ENCODE peak calls at places on chromosomes 5 and 9, in ten cellular contexts. One of them, this sample, is unnamed.

GRCh38 chr5:71887680-71888079 is 168.6 kb downstream of the CARTPT start:
- DNase-seq in progenitor cell of endocrine pancreas: no peak
- DNase-seq in B cell: no peak
- DNase-seq in A549: peak; percentile 87
- DNase-seq in WTC11: no peak
- DNase-seq in bronchial epithelial cell: peak; percentile 86
- DNase-seq in kidney epithelial cell: peak; percentile 69
- DNase-seq in colonic mucosa: no peak
- DNase-seq in mammary epithelial cell: peak; percentile 76
- DNase-seq in heart right ventricle: no peak
- DNase-seq in this sample: peak; percentile 70

GRCh38 chr5:41925555-41925946 is 470 bp downstream of the FBXO4 start:
- DNase-seq in WTC11: no peak
- DNase-seq in bronchial epithelial cell: peak; percentile 48
- DNase-seq in B cell: peak; percentile 42
- DNase-seq in mammary epithelial cell: peak; percentile 24
- DNase-seq in colonic mucosa: peak; percentile 58
- DNase-seq in A549: peak; percentile 36
- DNase-seq in progenitor cell of endocrine pancreas: no peak
- DNase-seq in heart right ventricle: peak; percentile 42
- DNase-seq in kidney epithelial cell: no peak
- DNase-seq in this sample: no peak

GRCh38 chr9:114071197-114071795 is 6.8 kb downstream of the AMBP start:
- DNase-seq in progenitor cell of endocrine pancreas: no peak
- DNase-seq in heart right ventricle: no peak
- DNase-seq in B cell: no peak
- DNase-seq in bronchial epithelial cell: peak; percentile 54
- DNase-seq in colonic mucosa: no peak
- DNase-seq in mammary epithelial cell: peak; percentile 9
- DNase-seq in kidney epithelial cell: no peak
- DNase-seq in WTC11: no peak
- DNase-seq in A549: no peak
- DNase-seq in this sample: no peak

GRCh38 chr9:86202338-86202882 is 57.0 kb downstream of the C9orf153 start:
- DNase-seq in colonic mucosa: no peak
- DNase-seq in bronchial epithelial cell: peak; percentile 55
- DNase-seq in progenitor cell of endocrine pancreas: no peak
- DNase-seq in kidney epithelial cell: no peak
- DNase-seq in WTC11: peak; percentile 19
- DNase-seq in heart right ventricle: peak; percentile 10
- DNase-seq in A549: peak; percentile 64
- DNase-seq in B cell: no peak
- DNase-seq in mammary epithelial cell: peak; percentile 25
- DNase-seq in this sample: peak; percentile 61

GRCh38 chr5:136080483-136081180 is 51.8 kb downstream of the TGFBI start:
- DNase-seq in heart right ventricle: peak; percentile 87
- DNase-seq in mammary epithelial cell: peak; percentile 95
- DNase-seq in colonic mucosa: peak; percentile 98
- DNase-seq in progenitor cell of endocrine pancreas: peak; percentile 41
- DNase-seq in kidney epithelial cell: peak; percentile 84
- DNase-seq in B cell: peak; percentile 59
- DNase-seq in bronchial epithelial cell: peak; percentile 62
- DNase-seq in A549: peak; percentile 85
- DNase-seq in WTC11: peak; percentile 86
- DNase-seq in this sample: peak; percentile 79

GRCh38 chr9:85079374-85079773 is 409.8 kb downstream of the NTRK2 start:
- DNase-seq in WTC11: no peak
- DNase-seq in bronchial epithelial cell: peak; percentile 38
- DNase-seq in progenitor cell of endocrine pancreas: no peak
- DNase-seq in kidney epithelial cell: no peak
- DNase-seq in colonic mucosa: no peak
- DNase-seq in B cell: no peak
- DNase-seq in heart right ventricle: no peak
- DNase-seq in A549: no peak
- DNase-seq in mammary epithelial cell: no peak
- DNase-seq in this sample: no peak

GRCh38 chr9:91374939-91375338 is 13.2 kb upstream of the AUH start:
- DNase-seq in progenitor cell of endocrine pancreas: no peak
- DNase-seq in A549: no peak
- DNase-seq in WTC11: no peak
- DNase-seq in kidney epithelial cell: no peak
- DNase-seq in heart right ventricle: no peak
- DNase-seq in mammary epithelial cell: peak; percentile 20
- DNase-seq in colonic mucosa: no peak
- DNase-seq in B cell: no peak
- DNase-seq in bronchial epithelial cell: peak; percentile 10
- DNase-seq in this sample: no peak

GRCh38 chr5:125093776-125094175 is 347.3 kb upstream of the ZNF608 start:
- DNase-seq in heart right ventricle: no peak
- DNase-seq in mammary epithelial cell: peak; percentile 85
- DNase-seq in WTC11: no peak
- DNase-seq in A549: peak; percentile 12
- DNase-seq in progenitor cell of endocrine pancreas: no peak
- DNase-seq in B cell: no peak
- DNase-seq in kidney epithelial cell: peak; percentile 73
- DNase-seq in bronchial epithelial cell: peak; percentile 92
- DNase-seq in colonic mucosa: no peak
- DNase-seq in this sample: no peak

GRCh38 chr5:106094836-106095235 is 1575.9 kb downstream of the EFNA5 start:
- DNase-seq in heart right ventricle: no peak
- DNase-seq in kidney epithelial cell: no peak
- DNase-seq in bronchial epithelial cell: no peak
- DNase-seq in WTC11: no peak
- DNase-seq in progenitor cell of endocrine pancreas: no peak
- DNase-seq in colonic mucosa: no peak
- DNase-seq in mammary epithelial cell: no peak
- DNase-seq in B cell: no peak
- DNase-seq in A549: no peak
- DNase-seq in this sample: no peak

GRCh38 chr5:2334686-2335085 is 416.8 kb downstream of the IRX2 start:
- DNase-seq in mammary epithelial cell: no peak
- DNase-seq in progenitor cell of endocrine pancreas: no peak
- DNase-seq in heart right ventricle: no peak
- DNase-seq in WTC11: no peak
- DNase-seq in bronchial epithelial cell: no peak
- DNase-seq in A549: no peak
- DNase-seq in B cell: no peak
- DNase-seq in colonic mucosa: no peak
- DNase-seq in kidney epithelial cell: no peak
- DNase-seq in this sample: no peak

GRCh38 chr5:135040331-135041144 is 6.5 kb upstream of the PITX1 start:
- DNase-seq in colonic mucosa: no peak
- DNase-seq in heart right ventricle: no peak
- DNase-seq in B cell: no peak
- DNase-seq in kidney epithelial cell: no peak
- DNase-seq in A549: no peak
- DNase-seq in progenitor cell of endocrine pancreas: no peak
- DNase-seq in WTC11: peak; percentile 64
- DNase-seq in mammary epithelial cell: no peak
- DNase-seq in bronchial epithelial cell: no peak
- DNase-seq in this sample: no peak

GRCh38 chr5:151264113-151264512 is 11.1 kb downstream of the GM2A start:
- DNase-seq in colonic mucosa: no peak
- DNase-seq in heart right ventricle: no peak
- DNase-seq in kidney epithelial cell: no peak
- DNase-seq in WTC11: no peak
- DNase-seq in mammary epithelial cell: peak; percentile 88
- DNase-seq in progenitor cell of endocrine pancreas: no peak
- DNase-seq in A549: no peak
- DNase-seq in B cell: peak; percentile 1
- DNase-seq in bronchial epithelial cell: peak; percentile 96
- DNase-seq in this sample: peak; percentile 22

DNA sequence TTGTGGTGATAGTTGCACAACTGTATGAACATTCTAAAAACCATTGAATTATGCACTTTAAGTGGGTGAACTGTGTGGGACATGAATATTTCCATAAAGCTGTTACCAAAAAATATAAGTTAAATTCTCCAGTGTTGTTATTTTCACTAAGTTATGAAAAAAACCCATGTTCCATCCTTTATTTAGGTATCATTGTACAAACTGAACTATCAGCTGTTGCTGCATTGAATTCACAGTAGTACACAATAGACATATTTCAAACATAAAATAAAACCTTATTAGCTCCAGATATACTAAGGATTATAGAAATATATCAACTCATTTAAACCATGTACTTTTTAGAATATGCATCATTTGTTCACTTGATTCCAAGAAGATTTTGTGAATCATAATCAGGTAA is 192.1 kb downstream of the COMMD10 start:
- DNase-seq in B cell: no peak
- DNase-seq in colonic mucosa: no peak
- DNase-seq in heart right ventricle: no peak
- DNase-seq in kidney epithelial cell: no peak
- DNase-seq in mammary epithelial cell: no peak
- DNase-seq in progenitor cell of endocrine pancreas: no peak
- DNase-seq in bronchial epithelial cell: no peak
- DNase-seq in WTC11: no peak
- DNase-seq in A549: no peak
- DNase-seq in this sample: no peak
- TF ChIP-seq CTCF in B cell: no peak
- TF ChIP-seq CTCF in colonic mucosa: no peak
- TF ChIP-seq CTCF in heart right ventricle: no peak
- TF ChIP-seq CTCF in kidney epithelial cell: no peak
- TF ChIP-seq CTCF in mammary epithelial cell: no peak
- TF ChIP-seq CTCF in progenitor cell of endocrine pancreas: no peak
- TF ChIP-seq CTCF in bronchial epithelial cell: no peak
- TF ChIP-seq CTCF in WTC11: no peak
- TF ChIP-seq CTCF in A549: no peak
- TF ChIP-seq CTCF in this sample: no peak

DNA sequence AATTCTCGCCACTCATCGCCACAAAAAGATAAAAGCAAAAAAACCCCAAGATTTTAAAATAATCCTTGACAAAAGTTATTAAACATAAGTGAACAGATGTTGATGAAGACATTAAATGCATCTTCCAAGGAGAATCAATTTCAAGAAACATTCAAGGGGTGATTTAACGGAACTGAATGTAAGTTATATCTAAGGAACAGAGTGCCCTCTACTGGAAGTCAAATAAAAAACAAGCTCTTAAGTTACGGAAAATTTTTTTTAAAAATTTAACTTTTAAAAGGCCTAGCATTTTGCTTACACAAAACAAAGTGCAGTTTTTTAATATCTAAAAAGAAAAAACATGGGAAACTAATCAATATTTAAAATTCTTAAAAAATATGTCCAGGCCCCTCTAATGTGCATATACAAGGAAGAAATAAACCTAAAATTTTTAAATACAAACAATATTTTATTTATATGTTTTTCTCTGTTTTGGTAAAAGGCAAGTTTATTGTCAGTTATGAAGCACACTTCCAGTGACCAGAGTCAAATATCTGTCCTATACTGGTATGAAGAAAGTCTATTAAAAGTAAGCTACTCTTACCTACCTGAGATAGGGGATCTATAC is 28.0 kb downstream of the TEX10 start:
- DNase-seq in progenitor cell of endocrine pancreas: no peak
- DNase-seq in heart right ventricle: no peak
- DNase-seq in A549: peak; percentile 50
- DNase-seq in colonic mucosa: no peak
- DNase-seq in mammary epithelial cell: no peak
- DNase-seq in B cell: no peak
- DNase-seq in WTC11: no peak
- DNase-seq in bronchial epithelial cell: peak; percentile 47
- DNase-seq in kidney epithelial cell: peak; percentile 28
- DNase-seq in this sample: no peak
- TF ChIP-seq CTCF in progenitor cell of endocrine pancreas: peak; percentile 67
- TF ChIP-seq CTCF in heart right ventricle: peak; percentile 54
- TF ChIP-seq CTCF in A549: peak; percentile 62
- TF ChIP-seq CTCF in colonic mucosa: peak; percentile 38
- TF ChIP-seq CTCF in mammary epithelial cell: peak; percentile 50
- TF ChIP-seq CTCF in B cell: peak; percentile 77
- TF ChIP-seq CTCF in WTC11: peak; percentile 22
- TF ChIP-seq CTCF in bronchial epithelial cell: peak; percentile 28
- TF ChIP-seq CTCF in kidney epithelial cell: peak; percentile 31
- TF ChIP-seq CTCF in this sample: peak; percentile 45

DNA sequence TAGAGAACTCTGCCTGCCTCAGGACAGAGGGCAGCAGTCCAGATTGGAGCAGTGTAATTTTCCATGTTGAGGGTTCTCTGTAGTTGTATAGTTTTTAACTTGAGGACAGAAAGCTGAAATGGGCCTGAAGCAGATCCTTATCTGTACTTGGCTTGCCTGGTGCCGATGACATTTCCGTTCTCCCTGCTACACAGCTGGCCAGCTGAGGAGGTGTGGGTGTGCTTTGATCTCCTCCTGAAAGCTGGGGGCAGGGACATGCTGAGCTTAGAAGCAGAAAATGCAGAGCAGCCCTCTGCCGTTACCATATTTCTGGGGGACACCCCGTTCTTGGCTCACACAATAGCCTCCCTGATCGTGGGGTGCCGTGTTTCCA is 10.4 kb downstream of the GLRX start:
- DNase-seq in WTC11: no peak
- DNase-seq in kidney epithelial cell: no peak
- DNase-seq in B cell: no peak
- DNase-seq in A549: no peak
- DNase-seq in heart right ventricle: no peak
- DNase-seq in progenitor cell of endocrine pancreas: no peak
- DNase-seq in bronchial epithelial cell: no peak
- DNase-seq in colonic mucosa: no peak
- DNase-seq in mammary epithelial cell: no peak
- DNase-seq in this sample: no peak
- TF ChIP-seq CTCF in WTC11: no peak
- TF ChIP-seq CTCF in kidney epithelial cell: no peak
- TF ChIP-seq CTCF in B cell: no peak
- TF ChIP-seq CTCF in A549: no peak
- TF ChIP-seq CTCF in heart right ventricle: no peak
- TF ChIP-seq CTCF in progenitor cell of endocrine pancreas: no peak
- TF ChIP-seq CTCF in bronchial epithelial cell: no peak
- TF ChIP-seq CTCF in colonic mucosa: no peak
- TF ChIP-seq CTCF in mammary epithelial cell: no peak
- TF ChIP-seq CTCF in this sample: no peak

GRCh38 chr9:76617510-76618194 is 146.6 kb upstream of the PCA3 start:
- DNase-seq in kidney epithelial cell: no peak
- DNase-seq in bronchial epithelial cell: no peak
- DNase-seq in WTC11: no peak
- DNase-seq in progenitor cell of endocrine pancreas: no peak
- DNase-seq in colonic mucosa: peak; percentile 37
- DNase-seq in B cell: no peak
- DNase-seq in mammary epithelial cell: no peak
- DNase-seq in A549: no peak
- DNase-seq in heart right ventricle: no peak
- DNase-seq in this sample: no peak

GRCh38 chr9:76618762-76619161 is 145.5 kb upstream of the PCA3 start:
- DNase-seq in progenitor cell of endocrine pancreas: no peak
- DNase-seq in WTC11: no peak
- DNase-seq in mammary epithelial cell: no peak
- DNase-seq in B cell: no peak
- DNase-seq in A549: no peak
- DNase-seq in bronchial epithelial cell: no peak
- DNase-seq in heart right ventricle: no peak
- DNase-seq in kidney epithelial cell: no peak
- DNase-seq in colonic mucosa: no peak
- DNase-seq in this sample: no peak

GRCh38 chr9:76619645-76620044 is 144.6 kb upstream of the PCA3 start:
- DNase-seq in kidney epithelial cell: no peak
- DNase-seq in WTC11: no peak
- DNase-seq in mammary epithelial cell: no peak
- DNase-seq in B cell: no peak
- DNase-seq in bronchial epithelial cell: no peak
- DNase-seq in A549: no peak
- DNase-seq in heart right ventricle: no peak
- DNase-seq in progenitor cell of endocrine pancreas: no peak
- DNase-seq in colonic mucosa: no peak
- DNase-seq in this sample: no peak

GRCh38 chr9:76620586-76620985 is 143.7 kb upstream of the PCA3 start:
- DNase-seq in B cell: no peak
- DNase-seq in colonic mucosa: no peak
- DNase-seq in heart right ventricle: no peak
- DNase-seq in WTC11: no peak
- DNase-seq in mammary epithelial cell: no peak
- DNase-seq in kidney epithelial cell: no peak
- DNase-seq in bronchial epithelial cell: no peak
- DNase-seq in progenitor cell of endocrine pancreas: no peak
- DNase-seq in A549: no peak
- DNase-seq in this sample: no peak

GRCh38 chr9:76621011-76621410 is 143.2 kb upstream of the PCA3 start:
- DNase-seq in heart right ventricle: no peak
- DNase-seq in WTC11: no peak
- DNase-seq in progenitor cell of endocrine pancreas: no peak
- DNase-seq in mammary epithelial cell: no peak
- DNase-seq in bronchial epithelial cell: no peak
- DNase-seq in B cell: no peak
- DNase-seq in kidney epithelial cell: no peak
- DNase-seq in colonic mucosa: no peak
- DNase-seq in A549: no peak
- DNase-seq in this sample: no peak
- TF ChIP-seq CTCF in heart right ventricle: no peak
- TF ChIP-seq CTCF in WTC11: no peak
- TF ChIP-seq CTCF in progenitor cell of endocrine pancreas: no peak
- TF ChIP-seq CTCF in mammary epithelial cell: no peak
- TF ChIP-seq CTCF in bronchial epithelial cell: no peak
- TF ChIP-seq CTCF in B cell: no peak
- TF ChIP-seq CTCF in kidney epithelial cell: no peak
- TF ChIP-seq CTCF in colonic mucosa: no peak
- TF ChIP-seq CTCF in A549: no peak
- TF ChIP-seq CTCF in this sample: no peak